ENCODE peak calls at places on chromosomes 13 and 19, in seven cellular contexts. One of them, this sample, is unnamed. For H3K4me1 and H3K36me3, the result is how much of the 10 kb centered on the place peaks cover.

GRCh38 chr13:111639994-111640393 is 319.6 kb downstream of the TEX29 start:
- DNase-seq in right lobe of liver: peak
- DNase-seq in PC-9: no peak
- DNase-seq in uterus: no peak
- DNase-seq in psoas muscle: peak
- DNase-seq in vagina: no peak
- DNase-seq in breast epithelium: no peak
- DNase-seq in this sample: no peak

GRCh38 chr13:94416454-94417080 is 62.9 kb downstream of the DCT start:
- DNase-seq in right lobe of liver: peak
- DNase-seq in PC-9: peak
- DNase-seq in uterus: no peak
- DNase-seq in psoas muscle: no peak
- DNase-seq in vagina: no peak
- DNase-seq in breast epithelium: no peak
- DNase-seq in this sample: no peak

GRCh38 chr19:1122021-1122971 is 18.5 kb downstream of the GPX4 start:
- DNase-seq in right lobe of liver: no peak
- DNase-seq in PC-9: no peak
- DNase-seq in uterus: peak
- DNase-seq in psoas muscle: peak
- DNase-seq in vagina: no peak
- DNase-seq in breast epithelium: no peak
- DNase-seq in this sample: no peak

GRCh38 chr13:47798906-47799305 is 202.2 kb downstream of the SUCLA2 start:
- DNase-seq in right lobe of liver: no peak
- DNase-seq in PC-9: no peak
- DNase-seq in uterus: no peak
- DNase-seq in psoas muscle: no peak
- DNase-seq in vagina: no peak
- DNase-seq in breast epithelium: no peak
- DNase-seq in this sample: no peak

GRCh38 chr13:99316657-99317244 is 9.6 kb upstream of the GPR183 start:
- DNase-seq in right lobe of liver: no peak
- DNase-seq in PC-9: no peak
- DNase-seq in uterus: no peak
- DNase-seq in psoas muscle: no peak
- DNase-seq in vagina: no peak
- DNase-seq in breast epithelium: no peak
- DNase-seq in this sample: no peak

GRCh38 chr19:34596989-34597388 is 80.0 kb downstream of the SCGB2B2 start:
- DNase-seq in right lobe of liver: no peak
- DNase-seq in PC-9: no peak
- DNase-seq in uterus: no peak
- DNase-seq in psoas muscle: no peak
- DNase-seq in vagina: peak
- DNase-seq in breast epithelium: no peak
- DNase-seq in this sample: no peak

GRCh38 chr13:32314968-32315254 is 252 bp downstream of the ZAR1L start:
- DNase-seq in right lobe of liver: no peak
- DNase-seq in PC-9: peak
- DNase-seq in uterus: peak
- DNase-seq in psoas muscle: no peak
- DNase-seq in vagina: peak
- DNase-seq in breast epithelium: no peak
- DNase-seq in this sample: no peak

GRCh38 chr13:80237646-80238045 is 103.3 kb downstream of the SPRY2 start:
- DNase-seq in right lobe of liver: no peak
- DNase-seq in PC-9: no peak
- DNase-seq in uterus: no peak
- DNase-seq in psoas muscle: no peak
- DNase-seq in vagina: no peak
- DNase-seq in breast epithelium: no peak
- DNase-seq in this sample: no peak

GRCh38 chr19:20359933-20360720 is 193.1 kb downstream of the ZNF486 start:
- DNase-seq in right lobe of liver: no peak
- DNase-seq in PC-9: no peak
- DNase-seq in uterus: no peak
- DNase-seq in psoas muscle: no peak
- DNase-seq in vagina: no peak
- DNase-seq in breast epithelium: no peak
- DNase-seq in this sample: no peak

GRCh38 chr19:2491130-2491801 is 15.3 kb downstream of the GADD45B start:
- DNase-seq in right lobe of liver: peak
- DNase-seq in PC-9: peak
- DNase-seq in uterus: peak
- DNase-seq in psoas muscle: peak
- DNase-seq in vagina: no peak
- DNase-seq in breast epithelium: peak
- DNase-seq in this sample: no peak

GRCh38 chr13:72960541-72960940 is 98.3 kb upstream of the KLF5 start:
- DNase-seq in right lobe of liver: no peak
- DNase-seq in PC-9: no peak
- DNase-seq in uterus: no peak
- DNase-seq in psoas muscle: no peak
- DNase-seq in vagina: no peak
- DNase-seq in breast epithelium: no peak
- DNase-seq in this sample: no peak

GRCh38 chr13:106446011-106446410 is 89.5 kb downstream of the EFNB2 start:
- DNase-seq in right lobe of liver: no peak
- DNase-seq in PC-9: no peak
- DNase-seq in uterus: no peak
- DNase-seq in psoas muscle: no peak
- DNase-seq in vagina: no peak
- DNase-seq in breast epithelium: no peak
- DNase-seq in this sample: no peak

GRCh38 chr13:77533875-77534788 is 1.4 kb upstream of the SCEL start:
- DNase-seq in right lobe of liver: no peak
- DNase-seq in PC-9: no peak
- DNase-seq in uterus: no peak
- DNase-seq in psoas muscle: no peak
- DNase-seq in vagina: no peak
- DNase-seq in breast epithelium: no peak
- DNase-seq in this sample: no peak

GRCh38 chr13:66977156-66977555 is 253.0 kb downstream of the PCDH9 start:
- DNase-seq in right lobe of liver: no peak
- DNase-seq in PC-9: no peak
- DNase-seq in uterus: no peak
- DNase-seq in psoas muscle: no peak
- DNase-seq in vagina: no peak
- DNase-seq in breast epithelium: no peak
- DNase-seq in this sample: no peak

GRCh38 chr13:53250272-53250875 is 221.8 kb downstream of the OLFM4 start:
- DNase-seq in right lobe of liver: no peak
- DNase-seq in PC-9: peak
- DNase-seq in uterus: no peak
- DNase-seq in psoas muscle: no peak
- DNase-seq in vagina: no peak
- DNase-seq in breast epithelium: no peak
- DNase-seq in this sample: no peak

GRCh38 chr13:26449063-26449848 is 108.2 kb upstream of the WASF3 start:
- DNase-seq in right lobe of liver: no peak
- DNase-seq in PC-9: no peak
- DNase-seq in uterus: no peak
- DNase-seq in psoas muscle: no peak
- DNase-seq in vagina: no peak
- DNase-seq in breast epithelium: no peak
- DNase-seq in this sample: no peak

GRCh38 chr19:49468746-49469447 is 5.1 kb upstream of the FLT3LG start:
- DNase-seq in right lobe of liver: no peak
- DNase-seq in PC-9: peak
- DNase-seq in uterus: peak
- DNase-seq in psoas muscle: peak
- DNase-seq in vagina: peak
- DNase-seq in breast epithelium: no peak
- DNase-seq in this sample: peak

GRCh38 chr13:28320209-28320608 is 174.7 kb downstream of the FLT1 start:
- DNase-seq in right lobe of liver: no peak
- DNase-seq in PC-9: no peak
- DNase-seq in uterus: no peak
- DNase-seq in psoas muscle: no peak
- DNase-seq in vagina: no peak
- DNase-seq in breast epithelium: no peak
- DNase-seq in this sample: no peak

GRCh38 chr13:31044658-31045620 is 112.5 kb downstream of the TEX26 start:
- DNase-seq in right lobe of liver: no peak
- DNase-seq in PC-9: peak
- DNase-seq in uterus: no peak
- DNase-seq in psoas muscle: no peak
- DNase-seq in vagina: no peak
- DNase-seq in breast epithelium: no peak
- DNase-seq in this sample: no peak

GRCh38 chr13:25776722-25777121 is 275.1 kb downstream of the SHISA2 start:
- DNase-seq in right lobe of liver: no peak
- DNase-seq in PC-9: no peak
- DNase-seq in uterus: no peak
- DNase-seq in psoas muscle: no peak
- DNase-seq in vagina: no peak
- DNase-seq in breast epithelium: no peak
- DNase-seq in this sample: no peak

GRCh38 chr13:107675847-107676550 is 539.3 kb downstream of the LIG4 start:
- DNase-seq in right lobe of liver: no peak
- DNase-seq in PC-9: no peak
- DNase-seq in uterus: no peak
- DNase-seq in psoas muscle: no peak
- DNase-seq in vagina: no peak
- DNase-seq in breast epithelium: no peak
- DNase-seq in this sample: no peak
- H3K4me1 ChIP-seq in right lobe of liver: under half
- H3K4me1 ChIP-seq in PC-9: under half
- H3K4me1 ChIP-seq in uterus: under half
- H3K4me1 ChIP-seq in psoas muscle: under half
- H3K4me1 ChIP-seq in vagina: under half
- H3K4me1 ChIP-seq in breast epithelium: under half
- H3K4me1 ChIP-seq in this sample: under half

DNA sequence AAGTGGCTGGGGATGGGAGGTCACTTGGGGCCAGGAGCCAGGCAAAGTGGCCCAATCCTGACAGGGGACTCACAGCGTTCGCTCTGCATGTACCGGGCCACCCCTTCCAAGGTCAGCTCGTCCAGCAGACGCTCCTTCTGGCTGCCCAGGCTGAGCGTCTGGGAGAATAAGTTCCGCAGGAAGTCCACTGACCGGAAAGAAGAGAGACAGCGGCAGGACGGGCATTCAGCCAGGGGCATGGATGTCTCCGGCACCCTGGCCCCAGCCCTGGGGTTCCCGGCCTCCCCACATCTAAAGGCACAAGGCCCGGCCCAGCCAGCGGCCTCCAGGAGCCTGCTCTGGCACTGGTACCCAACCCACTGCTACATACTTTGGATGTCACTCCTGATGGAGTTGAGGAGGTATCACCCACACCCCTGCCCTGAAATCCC is 6.1 kb downstream of the SIRT2 start:
- DNase-seq in right lobe of liver: no peak
- DNase-seq in PC-9: no peak
- DNase-seq in uterus: no peak
- DNase-seq in psoas muscle: no peak
- DNase-seq in vagina: no peak
- DNase-seq in breast epithelium: no peak
- DNase-seq in this sample: no peak
- H3K27ac ChIP-seq in right lobe of liver: peak
- H3K27ac ChIP-seq in PC-9: no peak
- H3K27ac ChIP-seq in uterus: no peak
- H3K27ac ChIP-seq in psoas muscle: peak
- H3K27ac ChIP-seq in vagina: no peak
- H3K27ac ChIP-seq in breast epithelium: peak
- H3K27ac ChIP-seq in this sample: no peak

GRCh38 chr19:3966051-3967017 is 4.6 kb downstream of the DAPK3 start:
- DNase-seq in right lobe of liver: no peak
- DNase-seq in PC-9: no peak
- DNase-seq in uterus: no peak
- DNase-seq in psoas muscle: no peak
- DNase-seq in vagina: no peak
- DNase-seq in breast epithelium: no peak
- DNase-seq in this sample: peak

GRCh38 chr19:3964256-3965194 is 6.4 kb downstream of the DAPK3 start:
- DNase-seq in right lobe of liver: no peak
- DNase-seq in PC-9: no peak
- DNase-seq in uterus: no peak
- DNase-seq in psoas muscle: no peak
- DNase-seq in vagina: no peak
- DNase-seq in breast epithelium: no peak
- DNase-seq in this sample: no peak

GRCh38 chr19:3961007-3961406 is 9.9 kb downstream of the DAPK3 start:
- DNase-seq in right lobe of liver: no peak
- DNase-seq in PC-9: no peak
- DNase-seq in uterus: no peak
- DNase-seq in psoas muscle: no peak
- DNase-seq in vagina: no peak
- DNase-seq in breast epithelium: no peak
- DNase-seq in this sample: no peak

GRCh38 chr19:3959766-3960131 is 11.2 kb downstream of the DAPK3 start:
- DNase-seq in right lobe of liver: no peak
- DNase-seq in PC-9: no peak
- DNase-seq in uterus: no peak
- DNase-seq in psoas muscle: no peak
- DNase-seq in vagina: no peak
- DNase-seq in breast epithelium: no peak
- DNase-seq in this sample: peak

GRCh38 chr19:3963458-3964255 is 7.2 kb downstream of the DAPK3 start:
- DNase-seq in right lobe of liver: no peak
- DNase-seq in PC-9: no peak
- DNase-seq in uterus: no peak
- DNase-seq in psoas muscle: no peak
- DNase-seq in vagina: no peak
- DNase-seq in breast epithelium: no peak
- DNase-seq in this sample: no peak
- H3K36me3 ChIP-seq in right lobe of liver: under half
- H3K36me3 ChIP-seq in PC-9: under half
- H3K36me3 ChIP-seq in uterus: under half
- H3K36me3 ChIP-seq in psoas muscle: under half
- H3K36me3 ChIP-seq in vagina: half or more
- H3K36me3 ChIP-seq in breast epithelium: under half
- H3K36me3 ChIP-seq in this sample: half or more

GRCh38 chr19:5956323-5956722 is 21.6 kb downstream of the RANBP3 start:
- DNase-seq in right lobe of liver: no peak
- DNase-seq in PC-9: no peak
- DNase-seq in uterus: no peak
- DNase-seq in psoas muscle: no peak
- DNase-seq in vagina: no peak
- DNase-seq in breast epithelium: no peak
- DNase-seq in this sample: no peak

GRCh38 chr19:5958074-5958850 is 19.7 kb downstream of the RANBP3 start:
- DNase-seq in right lobe of liver: no peak
- DNase-seq in PC-9: no peak
- DNase-seq in uterus: no peak
- DNase-seq in psoas muscle: no peak
- DNase-seq in vagina: no peak
- DNase-seq in breast epithelium: no peak
- DNase-seq in this sample: no peak

GRCh38 chr19:5955638-5955935 is 22.4 kb downstream of the RANBP3 start:
- DNase-seq in right lobe of liver: no peak
- DNase-seq in PC-9: no peak
- DNase-seq in uterus: no peak
- DNase-seq in psoas muscle: no peak
- DNase-seq in vagina: no peak
- DNase-seq in breast epithelium: no peak
- DNase-seq in this sample: no peak

GRCh38 chr19:5957132-5957531 is 20.8 kb downstream of the RANBP3 start:
- DNase-seq in right lobe of liver: no peak
- DNase-seq in PC-9: no peak
- DNase-seq in uterus: no peak
- DNase-seq in psoas muscle: no peak
- DNase-seq in vagina: no peak
- DNase-seq in breast epithelium: no peak
- DNase-seq in this sample: no peak

GRCh38 chr19:5956728-5957127 is 21.2 kb downstream of the RANBP3 start:
- DNase-seq in right lobe of liver: no peak
- DNase-seq in PC-9: no peak
- DNase-seq in uterus: no peak
- DNase-seq in psoas muscle: no peak
- DNase-seq in vagina: no peak
- DNase-seq in breast epithelium: no peak
- DNase-seq in this sample: no peak
- H3K4me1 ChIP-seq in right lobe of liver: half or more
- H3K4me1 ChIP-seq in PC-9: under half
- H3K4me1 ChIP-seq in uterus: under half
- H3K4me1 ChIP-seq in psoas muscle: half or more
- H3K4me1 ChIP-seq in vagina: half or more
- H3K4me1 ChIP-seq in breast epithelium: under half
- H3K4me1 ChIP-seq in this sample: half or more

This sample was measured in suprapubic skin.